ENCODE peak calls at places on chromosomes 2 and 18, in eight cellular contexts. U, B, O, S, Z, A, Q and D are unnamed samples.

GRCh38 chr2:55926246-55926645 is 2.7 kb upstream of the EFEMP1 start:
- DNase-seq in U (no peak), B (no peak), O (no peak), S (no peak), Z (no peak), A (no peak), Q (no peak), D (no peak)

GRCh38 chr2:40210968-40211353 is 240.9 kb downstream of the SLC8A1 start:
- DNase-seq in U (no peak), B (no peak), O (no peak), S (no peak), Z (no peak), A (no peak), Q (no peak), D (no peak)

GRCh38 chr2:218418717-218419458 is at the start of gene VIL1:
- DNase-seq in U (no peak), B (no peak), O (no peak), S (no peak), Z (no peak), A (no peak), Q (no peak), D (no peak)

GRCh38 chr2:141923657-141924056 is 207.2 kb downstream of the LRP1B start:
- DNase-seq in U (peak; percentile 56), B (no peak), O (no peak), S (peak; percentile 70), Z (no peak), A (no peak), Q (peak; percentile 7), D (no peak)

GRCh38 chr2:98696167-98696566 is 34.8 kb downstream of the MGAT4A start:
- DNase-seq in U (no peak), B (no peak), O (no peak), S (no peak), Z (no peak), A (no peak), Q (no peak), D (no peak)

GRCh38 chr2:192146069-192147006 is 48.4 kb downstream of the TMEFF2 start:
- DNase-seq in U (peak; percentile 46), B (peak; percentile 55), O (no peak), S (peak; percentile 37), Z (no peak), A (no peak), Q (no peak), D (no peak)

GRCh38 chr18:29874519-29875098 is 1167.9 kb downstream of the DSC3 start:
- DNase-seq in U (no peak), B (peak; percentile 4), O (peak; percentile 53), S (peak; percentile 23), Z (peak; percentile 6), A (peak; percentile 42), Q (no peak), D (no peak)

GRCh38 chr2:189096769-189097447 is 82.7 kb downstream of the COL5A2 start:
- DNase-seq in U (peak; percentile 71), B (peak; percentile 27), O (no peak), S (peak; percentile 72), Z (no peak), A (no peak), Q (peak; percentile 73), D (no peak)

GRCh38 chr18:40866013-40866644 is 1088.9 kb upstream of the PIK3C3 start:
- DNase-seq in U (peak; percentile 11), B (no peak), O (no peak), S (no peak), Z (no peak), A (peak; percentile 3), Q (no peak), D (no peak)

GRCh38 chr18:50955246-50955645 is 12.6 kb upstream of the ELAC1 start:
- DNase-seq in U (no peak), B (no peak), O (no peak), S (no peak), Z (no peak), A (no peak), Q (no peak), D (no peak)

GRCh38 chr18:21741511-21742322 is 1.1 kb downstream of the MIB1 start:
- DNase-seq in U (peak; percentile 12), B (no peak), O (peak; percentile 44), S (no peak), Z (peak; percentile 48), A (peak; percentile 51), Q (no peak), D (peak; percentile 35)

GRCh38 chr18:50359806-50360205 is 15.0 kb upstream of the SKA1 start:
- DNase-seq in U (no peak), B (no peak), O (no peak), S (no peak), Z (no peak), A (no peak), Q (no peak), D (no peak)

GRCh38 chr2:117691980-117692379 is 122.5 kb upstream of the DDX18 start:
- DNase-seq in U (no peak), B (no peak), O (no peak), S (no peak), Z (no peak), A (no peak), Q (no peak), D (no peak)

GRCh38 chr18:3525870-3526420 is 76.0 kb downstream of the TGIF1 start:
- DNase-seq in U (no peak), B (no peak), O (no peak), S (no peak), Z (peak; percentile 57), A (no peak), Q (no peak), D (peak; percentile 52)

GRCh38 chr2:240820607-240821428 is 799 bp upstream of the KIF1A start:
- DNase-seq in U (no peak), B (no peak), O (peak; percentile 51), S (no peak), Z (peak; percentile 32), A (peak; percentile 43), Q (no peak), D (no peak)

GRCh38 chr2:72236445-72237067 is 88.9 kb upstream of the CYP26B1 start:
- DNase-seq in U (peak; percentile 44), B (peak; percentile 70), O (no peak), S (peak; percentile 33), Z (no peak), A (no peak), Q (peak; percentile 66), D (no peak)

GRCh38 chr2:8872821-8873432 is 35.5 kb upstream of the KIDINS220 start:
- DNase-seq in U (peak; percentile 30), B (peak; percentile 55), O (no peak), S (no peak), Z (peak; percentile 55), A (no peak), Q (peak; percentile 23), D (no peak)
- TF ChIP-seq CTCF in U (peak; percentile 54), B (peak; percentile 62), O (peak; percentile 65), S (peak; percentile 72), Z (peak; percentile 28), A (peak; percentile 63), Q (peak; percentile 39), D (peak; percentile 58)

DNA sequence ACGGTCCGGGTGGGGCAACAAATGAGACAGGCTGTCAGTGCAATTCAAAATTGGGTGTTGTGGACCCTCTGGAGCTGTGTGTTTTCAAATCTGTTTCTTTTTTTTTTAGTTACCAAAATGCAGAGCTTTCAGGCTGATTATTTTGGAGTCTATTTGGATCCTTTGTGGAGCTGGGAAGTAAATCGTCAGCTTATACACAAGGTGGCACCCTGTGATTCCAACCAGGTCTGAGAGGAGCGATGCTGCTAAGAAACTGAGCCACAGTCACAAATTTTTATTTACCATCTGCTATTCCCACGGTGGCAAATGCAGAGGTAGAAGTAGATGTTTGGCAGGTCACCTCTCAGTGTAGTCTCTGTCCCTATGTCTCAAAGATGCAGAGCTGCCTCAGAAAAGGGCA is 3.8 kb upstream of the EPC2 start:
- DNase-seq in U (peak; percentile 9), B (no peak), O (no peak), S (no peak), Z (no peak), A (no peak), Q (no peak), D (no peak)
- TF ChIP-seq CTCF in U (peak; percentile 20), B (no peak), O (no peak), S (no peak), Z (no peak), A (no peak), Q (no peak), D (no peak)

DNA sequence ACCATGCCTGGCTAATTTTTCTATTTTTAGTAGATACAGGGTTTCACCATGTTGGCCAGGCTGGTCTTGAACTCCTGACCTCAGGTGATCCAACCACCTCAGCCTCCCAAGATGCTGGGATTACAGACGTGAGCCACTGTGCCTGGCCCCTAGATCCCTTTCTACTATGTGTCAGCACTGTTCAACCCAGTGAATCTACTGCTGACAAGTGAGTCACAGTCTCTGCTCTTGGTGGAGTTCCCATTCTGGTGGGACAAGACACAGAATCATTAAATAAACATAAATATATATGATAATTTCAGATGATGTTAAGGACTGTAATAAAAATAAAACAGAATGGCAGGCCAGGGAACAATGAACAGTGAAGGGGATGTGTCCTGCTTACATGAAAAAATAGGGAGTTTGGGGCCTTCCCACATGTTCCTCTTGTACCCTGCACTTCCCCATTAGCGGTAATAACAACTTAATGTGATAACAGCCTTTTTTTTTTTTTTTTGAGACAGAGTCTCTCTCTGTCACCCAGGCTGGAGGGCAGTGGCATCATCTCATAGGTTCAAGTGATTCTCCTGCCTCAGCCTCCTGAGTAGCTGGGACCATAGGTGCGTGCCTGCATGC is 112.1 kb downstream of the CPO start:
- DNase-seq in U (peak; percentile 53), B (no peak), O (no peak), S (no peak), Z (no peak), A (no peak), Q (no peak), D (no peak)
- TF ChIP-seq CTCF in U (no peak), B (no peak), O (no peak), S (no peak), Z (no peak), A (no peak), Q (no peak), D (no peak)

GRCh38 chr2:209472386-209472832 is 48.6 kb downstream of the MAP2 start:
- DNase-seq in U (peak; percentile 55), B (no peak), O (no peak), S (no peak), Z (no peak), A (no peak), Q (no peak), D (no peak)

GRCh38 chr2:209472871-209473270 is 49.0 kb downstream of the MAP2 start:
- DNase-seq in U (peak; percentile 46), B (no peak), O (no peak), S (no peak), Z (no peak), A (no peak), Q (no peak), D (no peak)

GRCh38 chr2:209470466-209470865 is 46.6 kb downstream of the MAP2 start:
- DNase-seq in U (no peak), B (no peak), O (no peak), S (no peak), Z (no peak), A (no peak), Q (no peak), D (no peak)

GRCh38 chr2:209469481-209469880 is 45.6 kb downstream of the MAP2 start:
- DNase-seq in U (no peak), B (no peak), O (no peak), S (no peak), Z (no peak), A (no peak), Q (no peak), D (no peak)

DNA sequence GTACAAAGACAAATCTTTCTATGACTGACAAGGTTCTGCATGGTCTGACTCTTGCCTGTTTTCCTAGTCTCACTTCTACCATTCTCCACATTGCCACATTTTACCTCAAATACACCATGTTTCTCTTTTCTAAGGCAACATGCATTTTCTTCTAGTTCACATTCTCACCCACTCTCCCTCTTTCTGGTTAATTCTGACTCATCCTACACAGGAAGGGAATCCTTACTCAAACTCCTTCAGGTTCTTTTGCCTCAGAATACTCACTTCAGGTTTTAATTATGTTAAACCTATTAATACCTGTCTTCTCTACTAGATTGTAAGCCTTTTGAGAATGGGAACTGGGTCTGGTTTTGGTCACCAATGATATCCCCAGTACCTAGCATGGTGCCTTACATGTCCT is 47.2 kb downstream of the MAP2 start:
- DNase-seq in U (peak; percentile 39), B (no peak), O (no peak), S (no peak), Z (no peak), A (no peak), Q (no peak), D (no peak)
- TF ChIP-seq CTCF in U (no peak), B (no peak), O (no peak), S (no peak), Z (no peak), A (no peak), Q (no peak), D (no peak)